ENCODE peak calls at places on chromosomes 3 and 15, in ten cellular contexts. One of them, this sample, is unnamed.

GRCh38 chr3:152083058-152083457 is 185.7 kb upstream of the MBNL1 start:
- DNase-seq in RWPE1: no peak
- DNase-seq in left ventricle myocardium inferior: no peak
- DNase-seq in omental fat pad: no peak
- DNase-seq in uterus: no peak
- DNase-seq in coronary artery: no peak
- DNase-seq in RWPE2: no peak
- DNase-seq in pancreas: no peak
- DNase-seq in lung: no peak
- DNase-seq in heart left ventricle: no peak
- DNase-seq in this sample: no peak

GRCh38 chr3:151969026-151969658 is 95.7 kb downstream of the SUCNR1 start:
- DNase-seq in RWPE1: no peak
- DNase-seq in left ventricle myocardium inferior: no peak
- DNase-seq in omental fat pad: no peak
- DNase-seq in uterus: no peak
- DNase-seq in coronary artery: no peak
- DNase-seq in RWPE2: no peak
- DNase-seq in pancreas: no peak
- DNase-seq in lung: no peak
- DNase-seq in heart left ventricle: no peak
- DNase-seq in this sample: no peak

GRCh38 chr15:46077220-46077619 is 442.4 kb downstream of the SQOR start:
- DNase-seq in RWPE1: no peak
- DNase-seq in left ventricle myocardium inferior: no peak
- DNase-seq in omental fat pad: no peak
- DNase-seq in uterus: no peak
- DNase-seq in coronary artery: no peak
- DNase-seq in RWPE2: no peak
- DNase-seq in pancreas: peak; percentile 15
- DNase-seq in lung: no peak
- DNase-seq in heart left ventricle: no peak
- DNase-seq in this sample: no peak

GRCh38 chr15:90028376-90028775 is 27.3 kb downstream of the ZNF710 start:
- DNase-seq in RWPE1: no peak
- DNase-seq in left ventricle myocardium inferior: no peak
- DNase-seq in omental fat pad: no peak
- DNase-seq in uterus: no peak
- DNase-seq in coronary artery: peak; percentile 17
- DNase-seq in RWPE2: peak; percentile 29
- DNase-seq in pancreas: no peak
- DNase-seq in lung: no peak
- DNase-seq in heart left ventricle: no peak
- DNase-seq in this sample: no peak

GRCh38 chr3:45922039-45922326 is 21.3 kb upstream of the CXCR6 start:
- DNase-seq in RWPE1: no peak
- DNase-seq in left ventricle myocardium inferior: no peak
- DNase-seq in omental fat pad: no peak
- DNase-seq in uterus: no peak
- DNase-seq in coronary artery: no peak
- DNase-seq in RWPE2: no peak
- DNase-seq in pancreas: no peak
- DNase-seq in lung: no peak
- DNase-seq in heart left ventricle: no peak
- DNase-seq in this sample: no peak

GRCh38 chr3:112847692-112848091 is 1.0 kb upstream of the CD200R1L start:
- DNase-seq in RWPE1: no peak
- DNase-seq in left ventricle myocardium inferior: no peak
- DNase-seq in omental fat pad: no peak
- DNase-seq in uterus: no peak
- DNase-seq in coronary artery: no peak
- DNase-seq in RWPE2: no peak
- DNase-seq in pancreas: no peak
- DNase-seq in lung: no peak
- DNase-seq in heart left ventricle: no peak
- DNase-seq in this sample: no peak

GRCh38 chr3:64559658-64560057 is 128.1 kb downstream of the ADAMTS9 start:
- DNase-seq in RWPE1: no peak
- DNase-seq in left ventricle myocardium inferior: no peak
- DNase-seq in omental fat pad: no peak
- DNase-seq in uterus: no peak
- DNase-seq in coronary artery: no peak
- DNase-seq in RWPE2: no peak
- DNase-seq in pancreas: no peak
- DNase-seq in lung: no peak
- DNase-seq in heart left ventricle: no peak
- DNase-seq in this sample: no peak

GRCh38 chr3:42819351-42819965 is 10.2 kb downstream of the ACKR2 start:
- DNase-seq in RWPE1: no peak
- DNase-seq in left ventricle myocardium inferior: no peak
- DNase-seq in omental fat pad: no peak
- DNase-seq in uterus: no peak
- DNase-seq in coronary artery: no peak
- DNase-seq in RWPE2: no peak
- DNase-seq in pancreas: no peak
- DNase-seq in lung: no peak
- DNase-seq in heart left ventricle: no peak
- DNase-seq in this sample: no peak

GRCh38 chr15:93173369-93173768 is 84.4 kb upstream of the RGMA start:
- DNase-seq in RWPE1: peak; percentile 89
- DNase-seq in left ventricle myocardium inferior: no peak
- DNase-seq in omental fat pad: no peak
- DNase-seq in uterus: no peak
- DNase-seq in coronary artery: no peak
- DNase-seq in RWPE2: no peak
- DNase-seq in pancreas: no peak
- DNase-seq in lung: no peak
- DNase-seq in heart left ventricle: no peak
- DNase-seq in this sample: no peak

GRCh38 chr15:30990451-30991300 is 752 bp downstream of the MTMR10 start:
- DNase-seq in RWPE1: peak; percentile 16
- DNase-seq in left ventricle myocardium inferior: no peak
- DNase-seq in omental fat pad: no peak
- DNase-seq in uterus: no peak
- DNase-seq in coronary artery: no peak
- DNase-seq in RWPE2: no peak
- DNase-seq in pancreas: no peak
- DNase-seq in lung: no peak
- DNase-seq in heart left ventricle: no peak
- DNase-seq in this sample: peak; percentile 24

GRCh38 chr15:30992465-30992864 is 1.0 kb upstream of the MTMR10 start:
- DNase-seq in RWPE1: no peak
- DNase-seq in left ventricle myocardium inferior: no peak
- DNase-seq in omental fat pad: no peak
- DNase-seq in uterus: no peak
- DNase-seq in coronary artery: no peak
- DNase-seq in RWPE2: no peak
- DNase-seq in pancreas: no peak
- DNase-seq in lung: peak; percentile 58
- DNase-seq in heart left ventricle: no peak
- DNase-seq in this sample: no peak

GRCh38 chr15:30992073-30992363 is 590 bp upstream of the MTMR10 start:
- DNase-seq in RWPE1: peak; percentile 37
- DNase-seq in left ventricle myocardium inferior: no peak
- DNase-seq in omental fat pad: no peak
- DNase-seq in uterus: no peak
- DNase-seq in coronary artery: no peak
- DNase-seq in RWPE2: no peak
- DNase-seq in pancreas: no peak
- DNase-seq in lung: no peak
- DNase-seq in heart left ventricle: no peak
- DNase-seq in this sample: no peak

GRCh38 chr15:30991301-30992072 is at the start of gene MTMR10:
- DNase-seq in RWPE1: peak; percentile 90
- DNase-seq in left ventricle myocardium inferior: peak; percentile 78
- DNase-seq in omental fat pad: no peak
- DNase-seq in uterus: peak; percentile 46
- DNase-seq in coronary artery: peak; percentile 82
- DNase-seq in RWPE2: peak; percentile 79
- DNase-seq in pancreas: peak; percentile 73
- DNase-seq in lung: peak; percentile 75
- DNase-seq in heart left ventricle: peak; percentile 83
- DNase-seq in this sample: peak; percentile 95

DNA sequence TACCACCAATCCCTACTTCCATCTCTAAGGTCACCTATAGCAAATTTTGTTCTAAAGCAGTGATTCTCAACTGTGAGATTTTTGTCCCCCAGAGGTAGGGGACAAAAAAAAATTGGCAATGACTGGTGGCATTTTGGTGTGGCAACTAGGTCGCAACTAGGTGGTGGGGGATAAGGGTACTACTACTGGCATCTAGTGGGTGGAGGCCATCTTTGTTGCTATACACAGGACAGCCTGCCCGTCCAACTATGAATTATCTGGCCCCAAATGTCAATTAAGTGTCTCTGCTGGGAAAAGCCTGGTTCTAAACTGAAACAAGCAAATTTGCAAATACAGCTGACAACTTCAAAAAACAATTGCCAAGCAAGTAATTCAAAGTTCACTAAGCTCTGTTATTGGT is 1.4 kb downstream of the MTMR10 start:
- DNase-seq in RWPE1: peak; percentile 14
- DNase-seq in left ventricle myocardium inferior: no peak
- DNase-seq in omental fat pad: no peak
- DNase-seq in uterus: no peak
- DNase-seq in coronary artery: no peak
- DNase-seq in RWPE2: no peak
- DNase-seq in pancreas: no peak
- DNase-seq in lung: no peak
- DNase-seq in heart left ventricle: no peak
- DNase-seq in this sample: no peak
- TF ChIP-seq CTCF in RWPE1: no peak
- TF ChIP-seq CTCF in left ventricle myocardium inferior: no peak
- TF ChIP-seq CTCF in omental fat pad: no peak
- TF ChIP-seq CTCF in uterus: no peak
- TF ChIP-seq CTCF in coronary artery: no peak
- TF ChIP-seq CTCF in RWPE2: peak; percentile 13
- TF ChIP-seq CTCF in pancreas: no peak
- TF ChIP-seq CTCF in lung: no peak
- TF ChIP-seq CTCF in heart left ventricle: no peak
- TF ChIP-seq CTCF in this sample: no peak

DNA sequence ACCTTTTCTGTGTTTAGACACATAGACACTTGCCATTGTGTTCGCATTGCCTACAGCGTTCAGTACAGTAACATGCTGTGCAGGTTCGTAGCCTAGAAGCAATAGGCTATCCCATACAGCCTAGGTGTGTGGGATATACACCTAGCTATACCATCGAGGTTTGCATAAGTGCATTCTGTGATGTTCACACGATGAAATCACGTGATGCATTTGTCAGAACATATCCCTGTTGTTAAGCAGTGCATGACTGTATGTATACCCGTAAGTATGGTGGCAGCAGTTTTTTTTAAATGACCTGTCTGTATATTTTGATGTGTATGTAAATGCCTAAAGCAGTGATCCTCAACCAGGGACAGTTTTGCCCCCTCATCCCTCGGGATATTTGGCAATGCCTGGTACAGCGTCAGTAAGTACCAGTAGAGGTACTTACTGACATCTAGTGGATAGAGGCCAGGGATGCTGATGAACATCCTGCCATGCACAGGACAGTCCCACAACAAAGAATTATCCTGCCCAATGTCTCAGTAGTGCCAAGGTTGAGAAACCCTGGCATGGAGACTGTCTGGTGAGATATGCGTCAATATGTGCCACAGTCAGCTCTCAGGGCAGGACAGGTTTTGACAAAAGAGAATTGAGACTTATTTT is 129.1 kb downstream of the HCN4 start:
- DNase-seq in RWPE1: no peak
- DNase-seq in left ventricle myocardium inferior: no peak
- DNase-seq in omental fat pad: no peak
- DNase-seq in uterus: no peak
- DNase-seq in coronary artery: no peak
- DNase-seq in RWPE2: no peak
- DNase-seq in pancreas: no peak
- DNase-seq in lung: no peak
- DNase-seq in heart left ventricle: no peak
- DNase-seq in this sample: no peak
- TF ChIP-seq CTCF in RWPE1: no peak
- TF ChIP-seq CTCF in left ventricle myocardium inferior: no peak
- TF ChIP-seq CTCF in omental fat pad: no peak
- TF ChIP-seq CTCF in uterus: no peak
- TF ChIP-seq CTCF in coronary artery: no peak
- TF ChIP-seq CTCF in RWPE2: peak; percentile 15
- TF ChIP-seq CTCF in pancreas: no peak
- TF ChIP-seq CTCF in lung: no peak
- TF ChIP-seq CTCF in heart left ventricle: no peak
- TF ChIP-seq CTCF in this sample: no peak

GRCh38 chr3:185292238-185292637 is 38.4 kb upstream of the EHHADH start:
- DNase-seq in RWPE1: no peak
- DNase-seq in left ventricle myocardium inferior: no peak
- DNase-seq in omental fat pad: no peak
- DNase-seq in uterus: no peak
- DNase-seq in coronary artery: no peak
- DNase-seq in RWPE2: no peak
- DNase-seq in pancreas: no peak
- DNase-seq in lung: no peak
- DNase-seq in heart left ventricle: no peak
- DNase-seq in this sample: no peak

DNA sequence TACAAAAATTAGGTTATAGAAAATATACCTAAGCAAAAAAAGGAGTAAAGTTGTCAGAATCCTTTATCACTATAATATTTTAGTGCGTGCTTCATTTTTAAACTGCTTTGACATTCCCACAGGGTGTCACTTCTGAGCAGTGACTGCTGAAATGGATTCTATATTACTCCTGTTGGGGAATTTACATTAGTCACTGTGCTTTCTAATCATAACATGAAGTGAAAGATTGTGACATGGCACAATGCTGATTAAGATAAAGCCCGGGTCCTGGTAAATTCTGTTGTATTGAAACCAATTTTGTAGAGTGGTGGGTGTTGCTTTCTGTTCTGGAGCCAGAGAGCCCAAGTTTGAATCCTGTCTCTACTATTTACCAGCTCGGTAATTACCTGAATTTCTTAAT is 36.4 kb upstream of the EHHADH start:
- DNase-seq in RWPE1: no peak
- DNase-seq in left ventricle myocardium inferior: no peak
- DNase-seq in omental fat pad: no peak
- DNase-seq in uterus: no peak
- DNase-seq in coronary artery: no peak
- DNase-seq in RWPE2: no peak
- DNase-seq in pancreas: no peak
- DNase-seq in lung: no peak
- DNase-seq in heart left ventricle: no peak
- DNase-seq in this sample: peak; percentile 44
- TF ChIP-seq CTCF in RWPE1: no peak
- TF ChIP-seq CTCF in left ventricle myocardium inferior: no peak
- TF ChIP-seq CTCF in omental fat pad: no peak
- TF ChIP-seq CTCF in uterus: no peak
- TF ChIP-seq CTCF in coronary artery: no peak
- TF ChIP-seq CTCF in RWPE2: peak; percentile 16
- TF ChIP-seq CTCF in pancreas: no peak
- TF ChIP-seq CTCF in lung: no peak
- TF ChIP-seq CTCF in heart left ventricle: no peak
- TF ChIP-seq CTCF in this sample: no peak

DNA sequence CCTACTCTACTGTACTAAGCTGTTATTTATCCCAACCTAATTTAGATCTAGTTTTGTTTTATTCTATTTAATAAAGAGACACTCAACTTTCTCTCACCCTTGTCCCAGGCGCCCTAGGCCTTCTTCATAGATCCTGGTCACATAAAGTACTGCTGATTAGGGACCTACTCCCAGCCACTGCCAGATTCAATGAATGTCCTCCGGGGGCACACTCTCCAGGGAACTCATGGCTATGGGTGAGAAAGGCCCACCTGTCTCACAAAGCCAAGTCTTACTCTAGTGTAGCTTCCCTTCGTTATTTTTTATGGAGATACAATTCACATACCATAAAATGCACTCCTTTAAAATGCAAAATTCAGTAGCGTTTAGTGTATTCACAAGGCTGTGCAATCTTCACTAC is 87.9 kb downstream of the ADCY5 start:
- DNase-seq in RWPE1: no peak
- DNase-seq in left ventricle myocardium inferior: no peak
- DNase-seq in omental fat pad: no peak
- DNase-seq in uterus: no peak
- DNase-seq in coronary artery: no peak
- DNase-seq in RWPE2: no peak
- DNase-seq in pancreas: no peak
- DNase-seq in lung: no peak
- DNase-seq in heart left ventricle: no peak
- DNase-seq in this sample: no peak
- TF ChIP-seq CTCF in RWPE1: no peak
- TF ChIP-seq CTCF in left ventricle myocardium inferior: no peak
- TF ChIP-seq CTCF in omental fat pad: no peak
- TF ChIP-seq CTCF in uterus: no peak
- TF ChIP-seq CTCF in coronary artery: no peak
- TF ChIP-seq CTCF in RWPE2: no peak
- TF ChIP-seq CTCF in pancreas: no peak
- TF ChIP-seq CTCF in lung: no peak
- TF ChIP-seq CTCF in heart left ventricle: no peak
- TF ChIP-seq CTCF in this sample: no peak